ENCODE peak calls at places on chromosomes 2 and 18, in ten cellular contexts. W is stimulated activated naive CD4-positive, alpha-beta T cell; X is NCI-H1105; I is H1; B is astrocyte of the spinal cord; Q is stimulated activated CD8-positive, alpha-beta memory T cell treated with anti-CD3 and anti-CD28 coated beads, Interleukin-15, amount 100 ng/mL, for 24 hours; L is NCI-H446 treated with DMSO at 0.1 percent for 48 hours; N is iris pigment epithelial cell; U is RPMI7951; R is stimulated activated CD4-positive, alpha-beta T cell treated with anti-CD3 and anti-CD28 coated beads, TNF-alpha, amount 100 ng/mL, for 48 hours. C is an unnamed sample.

GRCh38 chr18:5842653-5843052 is 52.7 kb downstream of the TMEM200C start:
- DNase-seq in B (no peak), R (no peak), Q (no peak), L (no peak), U (no peak), W (no peak), X (no peak), N (no peak), I (no peak), C (no peak)

GRCh38 chr2:55351672-55352071 is 68.0 kb downstream of the CCDC88A start:
- DNase-seq in X (no peak), Q (no peak), U (no peak), N (no peak), R (no peak), W (no peak), B (no peak), I (no peak), L (no peak), C (no peak)

GRCh38 chr2:205087862-205088261 is 542.6 kb downstream of the PARD3B start:
- DNase-seq in R (no peak), Q (no peak), W (no peak), X (no peak), I (no peak), L (no peak), B (no peak), N (no peak), U (no peak), C (no peak)

GRCh38 chr18:37577051-37577611 is 11.5 kb upstream of the CELF4 start:
- DNase-seq in B (no peak), W (no peak), N (no peak), L (peak), Q (no peak), X (no peak), I (peak), U (no peak), R (no peak), C (no peak)

GRCh38 chr2:56416500-56417176 is 232.8 kb downstream of the CCDC85A start:
- DNase-seq in U (no peak), B (no peak), I (no peak), X (no peak), L (peak), W (no peak), N (no peak), R (no peak), Q (no peak), C (no peak)

GRCh38 chr2:157565550-157565949 is 63.1 kb downstream of the ACVR1C start:
- DNase-seq in I (no peak), N (no peak), Q (no peak), U (no peak), L (no peak), R (no peak), W (no peak), B (no peak), X (no peak), C (no peak)

GRCh38 chr2:231716641-231717280 is 8.4 kb downstream of the PTMA start:
- DNase-seq in X (no peak), L (no peak), Q (no peak), B (no peak), N (peak), W (no peak), U (peak), I (no peak), R (no peak), C (no peak)

GRCh38 chr2:72895759-72896281 is 8.6 kb downstream of the SPR start:
- DNase-seq in B (no peak), Q (no peak), U (peak), I (no peak), R (no peak), N (peak), X (no peak), L (no peak), W (no peak), C (no peak)

GRCh38 chr2:64837116-64837704 is 152.0 kb upstream of the SLC1A4 start:
- DNase-seq in N (peak), Q (no peak), X (no peak), U (peak), L (no peak), W (no peak), I (no peak), R (no peak), B (no peak), C (no peak)

GRCh38 chr2:187774551-187775071 is 220.4 kb upstream of the TFPI start:
- DNase-seq in B (peak), L (no peak), I (no peak), R (no peak), U (peak), Q (no peak), W (no peak), N (peak), X (no peak), C (no peak)

GRCh38 chr2:134522856-134523460 is 195.8 kb downstream of the TMEM163 start:
- DNase-seq in R (no peak), B (no peak), Q (no peak), U (no peak), N (no peak), W (no peak), L (no peak), X (peak), I (no peak), C (no peak)

GRCh38 chr2:210541280-210541902 is 15.0 kb upstream of the CPS1 start:
- DNase-seq in N (peak), I (no peak), W (no peak), U (no peak), R (no peak), X (no peak), Q (no peak), B (no peak), L (no peak), C (no peak)

GRCh38 chr2:105868060-105868459 is 123.3 kb downstream of the NCK2 start:
- DNase-seq in R (no peak), N (no peak), B (no peak), Q (no peak), W (no peak), X (no peak), L (no peak), I (no peak), U (peak), C (no peak)

GRCh38 chr2:73292906-73293533 is 328 bp downstream of the EGR4 start:
- DNase-seq in B (no peak), L (no peak), Q (no peak), I (no peak), R (no peak), W (peak), N (no peak), X (no peak), U (no peak), C (no peak)

GRCh38 chr18:955379-956066 is 50.9 kb downstream of the ADCYAP1 start:
- DNase-seq in N (no peak), Q (no peak), U (no peak), B (no peak), I (no peak), L (no peak), W (no peak), X (no peak), R (no peak), C (no peak)

GRCh38 chr2:105888625-105889024 is 143.9 kb downstream of the NCK2 start:
- DNase-seq in U (peak), L (no peak), W (no peak), I (no peak), R (no peak), B (no peak), Q (no peak), X (no peak), N (peak), C (no peak)

GRCh38 chr18:67476585-67476984 is 39.9 kb downstream of the DSEL start:
- DNase-seq in N (peak), I (no peak), U (peak), R (no peak), X (no peak), W (no peak), L (peak), Q (no peak), B (peak), C (no peak)

GRCh38 chr2:174670446-174670845 is 72.8 kb upstream of the WIPF1 start:
- DNase-seq in Q (no peak), N (no peak), B (no peak), W (no peak), U (no peak), L (no peak), R (no peak), X (no peak), I (no peak), C (no peak)

GRCh38 chr2:72148391-72148974 is 821 bp upstream of the CYP26B1 start:
- DNase-seq in X (no peak), B (no peak), W (no peak), U (peak), I (no peak), R (no peak), L (no peak), Q (no peak), N (no peak), C (no peak)

GRCh38 chr18:62339106-62339988 is 14.2 kb downstream of the TNFRSF11A start:
- DNase-seq in I (no peak), Q (no peak), X (no peak), L (no peak), W (no peak), B (peak), R (no peak), U (peak), N (peak), C (no peak)

GRCh38 chr18:13570856-13571495 is 155.4 kb downstream of the FAM210A start:
- DNase-seq in L (no peak), R (no peak), I (no peak), N (peak), B (peak), W (no peak), X (no peak), U (peak), Q (no peak), C (no peak)

GRCh38 chr2:27702302-27702701 is 38.6 kb downstream of the SLC4A1AP start:
- DNase-seq in Q (no peak), B (no peak), U (no peak), N (no peak), I (no peak), W (no peak), X (no peak), R (no peak), L (no peak), C (no peak)

GRCh38 chr2:161199885-161200284 is 39.7 kb downstream of the TANK start:
- DNase-seq in L (peak), R (no peak), Q (no peak), U (no peak), B (no peak), W (no peak), I (no peak), X (no peak), N (no peak), C (no peak)

GRCh38 chr2:215435261-215435808 is 533 bp downstream of the FN1 start:
- DNase-seq in B (no peak), I (no peak), L (no peak), W (peak), R (no peak), Q (no peak), U (no peak), N (no peak), X (peak), C (no peak)

GRCh38 chr2:27756091-27756490 is 15.4 kb upstream of the MRPL33 start:
- DNase-seq in W (no peak), R (no peak), Q (no peak), N (no peak), X (no peak), B (no peak), U (no peak), L (no peak), I (no peak), C (no peak)

GRCh38 chr18:49400398-49401072 is 59.9 kb downstream of the DYM start:
- DNase-seq in L (no peak), Q (no peak), N (peak), B (peak), R (no peak), I (no peak), X (no peak), U (no peak), W (no peak), C (no peak)

GRCh38 chr2:195319112-195319460 is 337.9 kb upstream of the SLC39A10 start:
- DNase-seq in R (no peak), N (peak), Q (no peak), W (no peak), I (no peak), X (no peak), U (peak), B (peak), L (no peak), C (no peak)

GRCh38 chr2:145460151-145460550 is 940.2 kb upstream of the ZEB2 start:
- DNase-seq in X (no peak), W (no peak), I (no peak), L (peak), R (no peak), Q (no peak), B (peak), N (peak), U (peak), C (no peak)

C was measured in central memory CD4-positive, alpha-beta T cell.